ENCODE peak calls at places on chromosomes 12 and 14, in five cellular contexts. One of them, this sample, is unnamed.

GRCh38 chr14:101071493-101071891 is 168.0 kb upstream of the RTL1 start:
- DNase-seq in lower lobe of right lung: no peak
- DNase-seq in stimulated activated naive CD8-positive, alpha-beta T cell treated with anti-CD3 and anti-CD28 coated beads, Interleukin-15, Interleukin-2, amounts not matched to agents 100 U/mL and 50 U/mL, for 24 hours: no peak
- DNase-seq in cardiac fibroblast: no peak
- DNase-seq in EH: no peak
- DNase-seq in this sample: no peak

GRCh38 chr12:50820177-50820576 is 22.5 kb upstream of the TMPRSS12 start:
- DNase-seq in lower lobe of right lung: no peak
- DNase-seq in stimulated activated naive CD8-positive, alpha-beta T cell treated with anti-CD3 and anti-CD28 coated beads, Interleukin-15, Interleukin-2, amounts not matched to agents 100 U/mL and 50 U/mL, for 24 hours: no peak
- DNase-seq in cardiac fibroblast: no peak
- DNase-seq in EH: no peak
- DNase-seq in this sample: no peak

GRCh38 chr12:111412007-111412829 is 6.5 kb downstream of the SH2B3 start:
- DNase-seq in lower lobe of right lung: no peak
- DNase-seq in stimulated activated naive CD8-positive, alpha-beta T cell treated with anti-CD3 and anti-CD28 coated beads, Interleukin-15, Interleukin-2, amounts not matched to agents 100 U/mL and 50 U/mL, for 24 hours: no peak
- DNase-seq in cardiac fibroblast: no peak
- DNase-seq in EH: no peak
- DNase-seq in this sample: peak; percentile 17

GRCh38 chr14:35122696-35123387 is 490 bp downstream of the PRORP start:
- DNase-seq in lower lobe of right lung: no peak
- DNase-seq in stimulated activated naive CD8-positive, alpha-beta T cell treated with anti-CD3 and anti-CD28 coated beads, Interleukin-15, Interleukin-2, amounts not matched to agents 100 U/mL and 50 U/mL, for 24 hours: peak; percentile 12
- DNase-seq in cardiac fibroblast: peak; percentile 66
- DNase-seq in EH: peak; percentile 63
- DNase-seq in this sample: peak; percentile 71

GRCh38 chr14:75286313-75286712 is 7.7 kb downstream of the FOS start:
- DNase-seq in lower lobe of right lung: no peak
- DNase-seq in stimulated activated naive CD8-positive, alpha-beta T cell treated with anti-CD3 and anti-CD28 coated beads, Interleukin-15, Interleukin-2, amounts not matched to agents 100 U/mL and 50 U/mL, for 24 hours: no peak
- DNase-seq in cardiac fibroblast: no peak
- DNase-seq in EH: no peak
- DNase-seq in this sample: no peak

GRCh38 chr12:109981311-109981710 is 14.9 kb downstream of the GIT2 start:
- DNase-seq in lower lobe of right lung: no peak
- DNase-seq in stimulated activated naive CD8-positive, alpha-beta T cell treated with anti-CD3 and anti-CD28 coated beads, Interleukin-15, Interleukin-2, amounts not matched to agents 100 U/mL and 50 U/mL, for 24 hours: peak; percentile 66
- DNase-seq in cardiac fibroblast: no peak
- DNase-seq in EH: no peak
- DNase-seq in this sample: no peak

GRCh38 chr12:98352218-98352811 is 163.1 kb upstream of the TMPO start:
- DNase-seq in lower lobe of right lung: no peak
- DNase-seq in stimulated activated naive CD8-positive, alpha-beta T cell treated with anti-CD3 and anti-CD28 coated beads, Interleukin-15, Interleukin-2, amounts not matched to agents 100 U/mL and 50 U/mL, for 24 hours: no peak
- DNase-seq in cardiac fibroblast: peak; percentile 94
- DNase-seq in EH: peak; percentile 87
- DNase-seq in this sample: peak; percentile 86

GRCh38 chr12:108567388-108567787 is 5.0 kb downstream of the ISCU start:
- DNase-seq in lower lobe of right lung: no peak
- DNase-seq in stimulated activated naive CD8-positive, alpha-beta T cell treated with anti-CD3 and anti-CD28 coated beads, Interleukin-15, Interleukin-2, amounts not matched to agents 100 U/mL and 50 U/mL, for 24 hours: no peak
- DNase-seq in cardiac fibroblast: no peak
- DNase-seq in EH: no peak
- DNase-seq in this sample: no peak

GRCh38 chr14:80930836-80931389 is 10.6 kb downstream of the CEP128 start:
- DNase-seq in lower lobe of right lung: no peak
- DNase-seq in stimulated activated naive CD8-positive, alpha-beta T cell treated with anti-CD3 and anti-CD28 coated beads, Interleukin-15, Interleukin-2, amounts not matched to agents 100 U/mL and 50 U/mL, for 24 hours: peak; percentile 38
- DNase-seq in cardiac fibroblast: peak; percentile 94
- DNase-seq in EH: peak; percentile 87
- DNase-seq in this sample: peak; percentile 92

GRCh38 chr12:71730936-71731335 is 23.7 kb upstream of the RAB21 start:
- DNase-seq in lower lobe of right lung: no peak
- DNase-seq in stimulated activated naive CD8-positive, alpha-beta T cell treated with anti-CD3 and anti-CD28 coated beads, Interleukin-15, Interleukin-2, amounts not matched to agents 100 U/mL and 50 U/mL, for 24 hours: no peak
- DNase-seq in cardiac fibroblast: peak; percentile 18
- DNase-seq in EH: no peak
- DNase-seq in this sample: no peak

GRCh38 chr12:93167841-93168492 is 209.8 kb upstream of the NUDT4 start:
- DNase-seq in lower lobe of right lung: no peak
- DNase-seq in stimulated activated naive CD8-positive, alpha-beta T cell treated with anti-CD3 and anti-CD28 coated beads, Interleukin-15, Interleukin-2, amounts not matched to agents 100 U/mL and 50 U/mL, for 24 hours: peak; percentile 48
- DNase-seq in cardiac fibroblast: peak; percentile 25
- DNase-seq in EH: peak; percentile 12
- DNase-seq in this sample: peak; percentile 38

GRCh38 chr12:115944851-115945496 is 332.5 kb downstream of the MED13L start:
- DNase-seq in lower lobe of right lung: no peak
- DNase-seq in stimulated activated naive CD8-positive, alpha-beta T cell treated with anti-CD3 and anti-CD28 coated beads, Interleukin-15, Interleukin-2, amounts not matched to agents 100 U/mL and 50 U/mL, for 24 hours: no peak
- DNase-seq in cardiac fibroblast: no peak
- DNase-seq in EH: no peak
- DNase-seq in this sample: no peak

GRCh38 chr12:130458341-130458740 is 120.7 kb downstream of the PIWIL1 start:
- DNase-seq in lower lobe of right lung: no peak
- DNase-seq in stimulated activated naive CD8-positive, alpha-beta T cell treated with anti-CD3 and anti-CD28 coated beads, Interleukin-15, Interleukin-2, amounts not matched to agents 100 U/mL and 50 U/mL, for 24 hours: no peak
- DNase-seq in cardiac fibroblast: no peak
- DNase-seq in EH: no peak
- DNase-seq in this sample: no peak

GRCh38 chr12:30926243-30927209 is at the start of gene TSPAN11:
- DNase-seq in lower lobe of right lung: no peak
- DNase-seq in stimulated activated naive CD8-positive, alpha-beta T cell treated with anti-CD3 and anti-CD28 coated beads, Interleukin-15, Interleukin-2, amounts not matched to agents 100 U/mL and 50 U/mL, for 24 hours: peak; percentile 30
- DNase-seq in cardiac fibroblast: peak; percentile 9
- DNase-seq in EH: peak; percentile 37
- DNase-seq in this sample: peak; percentile 81

This sample was measured in GM23248.